ENCODE peak calls at places on chromosome 11, in seven cellular contexts. N is right lobe of liver; L is GF-D8; G is PC-3; U is activated CD4-positive, CD25-positive, alpha-beta regulatory T cell; P is posterior cingulate gyrus; Y is activated CD8-positive, alpha-beta memory T cell treated with anti-CD3 and anti-CD28 coated beads for 48 hours. V is an unnamed sample.

GRCh38 chr11:117462183-117462574 is 134.5 kb downstream of the CEP164 start:
- DNase-seq in N (no peak), L (no peak), G (no peak), U (no peak), P (no peak), Y (no peak), V (no peak)

GRCh38 chr11:65854871-65855837 is 2.8 kb downstream of the CFL1 start:
- DNase-seq in N (peak), L (no peak), G (no peak), U (no peak), P (no peak), Y (no peak), V (no peak)

GRCh38 chr11:11309906-11310305 is 43.1 kb downstream of the CSNK2A3 start:
- DNase-seq in N (no peak), L (no peak), G (no peak), U (no peak), P (no peak), Y (no peak), V (no peak)

GRCh38 chr11:123020968-123021367 is 39.3 kb upstream of the BSX start:
- DNase-seq in N (no peak), L (peak), G (peak), U (no peak), P (peak), Y (no peak), V (peak)

GRCh38 chr11:118929496-118930151 is 3.9 kb upstream of the BCL9L start:
- DNase-seq in N (peak), L (peak), G (peak), U (peak), P (peak), Y (no peak), V (peak)

GRCh38 chr11:6468712-6469495 is 4.8 kb downstream of the TRIM3 start:
- DNase-seq in N (peak), L (no peak), G (peak), U (no peak), P (peak), Y (no peak), V (peak)

GRCh38 chr11:130709531-130709930 is 206.7 kb downstream of the SNX19 start:
- DNase-seq in N (no peak), L (no peak), G (no peak), U (no peak), P (no peak), Y (no peak), V (no peak)

GRCh38 chr11:43021466-43021865 is 290.3 kb upstream of the API5 start:
- DNase-seq in N (no peak), L (no peak), G (peak), U (no peak), P (peak), Y (no peak), V (peak)

GRCh38 chr11:76695133-76695532 is 24.6 kb upstream of the LRRC32 start:
- DNase-seq in N (no peak), L (no peak), G (no peak), U (no peak), P (no peak), Y (no peak), V (no peak)

GRCh38 chr11:36340909-36341308 is 44.8 kb downstream of the PRR5L start:
- DNase-seq in N (no peak), L (no peak), G (no peak), U (no peak), P (no peak), Y (no peak), V (no peak)

GRCh38 chr11:98056945-98057344 is 963.8 kb upstream of the CNTN5 start:
- DNase-seq in N (no peak), L (no peak), G (no peak), U (no peak), P (no peak), Y (no peak), V (no peak)

GRCh38 chr11:833114-833791 is 501 bp downstream of the CD151 start:
- DNase-seq in N (no peak), L (no peak), G (no peak), U (no peak), P (no peak), Y (no peak), V (peak)